ENCODE peak calls at places on chromosome 12, in six cellular contexts. H, G, I, P, Q and N are unnamed samples.

GRCh38 chr12:53612978-53613377 is 13.2 kb downstream of the ATF7 start:
- DNase-seq in H (no peak), G (no peak), I (no peak), P (no peak), Q (no peak), N (no peak)

GRCh38 chr12:26245175-26245942 is 50.0 kb downstream of the SSPN start:
- DNase-seq in H (no peak), G (no peak), I (no peak), P (no peak), Q (no peak), N (no peak)

GRCh38 chr12:115320967-115321366 is 637.0 kb upstream of the TBX3 start:
- DNase-seq in H (no peak), G (no peak), I (no peak), P (no peak), Q (no peak), N (no peak)

GRCh38 chr12:98606367-98606985 is 13.0 kb downstream of the SLC25A3 start:
- DNase-seq in H (no peak), G (no peak), I (no peak), P (no peak), Q (no peak), N (no peak)

GRCh38 chr12:59708484-59708883 is 112.7 kb downstream of the SLC16A7 start:
- DNase-seq in H (no peak), G (no peak), I (no peak), P (no peak), Q (no peak), N (no peak)

GRCh38 chr12:92188517-92189188 is 43.0 kb upstream of the BTG1 start:
- DNase-seq in H (no peak), G (no peak), I (no peak), P (no peak), Q (no peak), N (no peak)

GRCh38 chr12:73106296-73106695 is 834.1 kb downstream of the TRHDE start:
- DNase-seq in H (no peak), G (no peak), I (no peak), P (no peak), Q (no peak), N (no peak)

GRCh38 chr12:26854028-26854387 is 21.0 kb upstream of the ITPR2 start:
- DNase-seq in H (no peak), G (no peak), I (no peak), P (no peak), Q (no peak), N (no peak)

GRCh38 chr12:124296295-124296915 is 1.5 kb downstream of the RFLNA start:
- DNase-seq in H (no peak), G (no peak), I (no peak), P (no peak), Q (no peak), N (peak)

GRCh38 chr12:28955491-28955890 is 193.6 kb upstream of the FAR2 start:
- DNase-seq in H (no peak), G (no peak), I (no peak), P (no peak), Q (no peak), N (no peak)

GRCh38 chr12:104667139-104667538 is 210.4 kb downstream of the CHST11 start:
- DNase-seq in H (no peak), G (no peak), I (no peak), P (no peak), Q (no peak), N (no peak)

GRCh38 chr12:106522708-106523107 is 60.1 kb upstream of the RFX4 start:
- DNase-seq in H (no peak), G (no peak), I (no peak), P (no peak), Q (no peak), N (no peak)

GRCh38 chr12:56469007-56469930 is 891 bp downstream of the SPRYD4 start:
- DNase-seq in H (no peak), G (no peak), I (no peak), P (no peak), Q (no peak), N (peak)

GRCh38 chr12:107131832-107132616 is 38.7 kb upstream of the CRY1 start:
- DNase-seq in H (peak), G (no peak), I (peak), P (no peak), Q (no peak), N (no peak)

GRCh38 chr12:49603721-49604120 is 1.7 kb downstream of the FAM186B start:
- DNase-seq in H (no peak), G (no peak), I (no peak), P (no peak), Q (no peak), N (no peak)

GRCh38 chr12:109680521-109681030 is 33.0 kb upstream of the FAM222A start:
- DNase-seq in H (no peak), G (no peak), I (no peak), P (no peak), Q (no peak), N (peak)

GRCh38 chr12:6211421-6211869 is 11.2 kb downstream of the CD9 start:
- DNase-seq in H (no peak), G (no peak), I (no peak), P (no peak), Q (no peak), N (no peak)

GRCh38 chr12:107845980-107846659 is 71.6 kb downstream of the ASCL4 start:
- DNase-seq in H (no peak), G (no peak), I (no peak), P (no peak), Q (no peak), N (no peak)

GRCh38 chr12:89373772-89374572 is 21.7 kb upstream of the DUSP6 start:
- DNase-seq in H (no peak), G (no peak), I (no peak), P (no peak), Q (no peak), N (no peak)

GRCh38 chr12:113092478-113093408 is 36.2 kb downstream of the DTX1 start:
- DNase-seq in H (no peak), G (no peak), I (no peak), P (no peak), Q (no peak), N (peak)

GRCh38 chr12:56995930-56996496 is 10.3 kb downstream of the ZBTB39 start:
- DNase-seq in H (no peak), G (no peak), I (no peak), P (no peak), Q (no peak), N (no peak)

GRCh38 chr12:53781218-53781801 is 29.5 kb upstream of the CISTR start:
- DNase-seq in H (no peak), G (no peak), I (no peak), P (no peak), Q (no peak), N (no peak)

GRCh38 chr12:104328790-104329189 is 25.3 kb downstream of the EID3 start:
- DNase-seq in H (no peak), G (no peak), I (no peak), P (no peak), Q (no peak), N (no peak)

GRCh38 chr12:11769723-11770514 is 120.4 kb downstream of the ETV6 start:
- DNase-seq in H (no peak), G (peak), I (no peak), P (no peak), Q (no peak), N (peak)

GRCh38 chr12:87813476-87814234 is 215.5 kb downstream of the C12orf50 start:
- DNase-seq in H (no peak), G (no peak), I (no peak), P (no peak), Q (no peak), N (no peak)

GRCh38 chr12:65965358-65965757 is 141.1 kb downstream of the HMGA2 start:
- DNase-seq in H (no peak), G (no peak), I (no peak), P (no peak), Q (no peak), N (no peak)

GRCh38 chr12:6494968-6495367 is 1.1 kb downstream of the NCAPD2 start:
- DNase-seq in H (no peak), G (no peak), I (no peak), P (no peak), Q (no peak), N (no peak)

GRCh38 chr12:71312767-71313375 is 126.7 kb upstream of the LGR5 start:
- DNase-seq in H (no peak), G (no peak), I (peak), P (no peak), Q (no peak), N (no peak)

GRCh38 chr12:113837059-113837458 is 129.1 kb downstream of the RBM19 start:
- DNase-seq in H (no peak), G (no peak), I (no peak), P (no peak), Q (no peak), N (no peak)

GRCh38 chr12:54154708-54155316 is 34.0 kb downstream of the SMUG1 start:
- DNase-seq in H (no peak), G (no peak), I (no peak), P (no peak), Q (no peak), N (no peak)

GRCh38 chr12:51890135-51890464 is 2.2 kb downstream of the ANKRD33 start:
- DNase-seq in H (no peak), G (no peak), I (no peak), P (no peak), Q (no peak), N (no peak)

GRCh38 chr12:27290501-27291168 is 42.0 kb upstream of the BMAL2 start:
- DNase-seq in H (no peak), G (no peak), I (no peak), P (no peak), Q (no peak), N (no peak)

GRCh38 chr12:96230646-96231045 is 36.5 kb downstream of the ELK3 start:
- DNase-seq in H (no peak), G (no peak), I (no peak), P (no peak), Q (no peak), N (no peak)

GRCh38 chr12:52964556-52965336 is 15.8 kb downstream of the KRT18 start:
- DNase-seq in H (no peak), G (no peak), I (no peak), P (no peak), Q (no peak), N (no peak)

GRCh38 chr12:75979181-75979580 is 52.4 kb downstream of the PHLDA1 start:
- DNase-seq in H (no peak), G (no peak), I (peak), P (no peak), Q (no peak), N (no peak)

GRCh38 chr12:84596276-84596675 is 316.3 kb downstream of the SLC6A15 start:
- DNase-seq in H (no peak), G (no peak), I (no peak), P (no peak), Q (no peak), N (no peak)

GRCh38 chr12:101696477-101697196 is 803 bp upstream of the CHPT1 start:
- DNase-seq in H (peak), G (no peak), I (no peak), P (no peak), Q (no peak), N (peak)

GRCh38 chr12:87323369-87323768 is 705.8 kb downstream of the C12orf50 start:
- DNase-seq in H (no peak), G (no peak), I (no peak), P (no peak), Q (no peak), N (no peak)

GRCh38 chr12:110689002-110689600 is at the start of gene HVCN1:
- DNase-seq in H (no peak), G (peak), I (peak), P (no peak), Q (peak), N (no peak)